ENCODE peak calls at places on chromosome 9, in seven cellular contexts. Z is amygdala, U is T-cell, Q is fibroblast of lung, J is T follicular helper cell, L is SHP77, X is T-helper 9 cell. C is an unnamed sample.

GRCh38 chr9:122091682-122092592 is 1.2 kb downstream of the TTLL11 start:
- DNase-seq in Q (no peak), U (no peak), X (no peak), L (no peak), Z (no peak), J (no peak), C (no peak)

GRCh38 chr9:83231039-83231438 is 168.1 kb upstream of the RASEF start:
- DNase-seq in X (no peak), Z (no peak), L (no peak), J (no peak), Q (no peak), U (no peak), C (no peak)

GRCh38 chr9:81174023-81174422 is 515.3 kb downstream of the TLE1 start:
- DNase-seq in X (no peak), U (no peak), Q (no peak), L (no peak), Z (no peak), J (no peak), C (no peak)

GRCh38 chr9:91422832-91423711 is 560 bp downstream of the NFIL3 start:
- DNase-seq in U (peak; percentile 31), X (peak; percentile 31), Z (peak; percentile 31), L (no peak), Q (peak; percentile 77), J (peak; percentile 36), C (peak; percentile 45)

GRCh38 chr9:133963166-133963565 is 29.0 kb downstream of the VAV2 start:
- DNase-seq in U (no peak), X (no peak), J (no peak), Z (no peak), L (no peak), Q (no peak), C (no peak)

GRCh38 chr9:71349218-71349617 is 227.8 kb upstream of the TRPM3 start:
- DNase-seq in L (no peak), U (no peak), Q (peak; percentile 80), X (no peak), Z (no peak), J (no peak), C (no peak)

GRCh38 chr9:125361837-125362531 is 100.4 kb downstream of the GAPVD1 start:
- DNase-seq in Z (no peak), X (no peak), U (no peak), L (no peak), J (no peak), Q (no peak), C (no peak)

GRCh38 chr9:92561374-92562329 is 25.9 kb upstream of the ECM2 start:
- DNase-seq in Z (no peak), J (no peak), Q (peak; percentile 85), U (no peak), L (no peak), X (no peak), C (no peak)

GRCh38 chr9:126829035-126829434 is 24.2 kb downstream of the ZBTB43 start:
- DNase-seq in U (no peak), Q (no peak), Z (no peak), J (no peak), X (no peak), L (no peak), C (no peak)

GRCh38 chr9:2465921-2466460 is 155.6 kb upstream of the VLDLR start:
- DNase-seq in Z (no peak), U (no peak), X (no peak), L (peak; percentile 25), J (no peak), Q (no peak), C (no peak)

GRCh38 chr9:103037508-103038477 is 42.7 kb downstream of the CYLC2 start:
- DNase-seq in Q (peak; percentile 11), X (no peak), Z (no peak), U (no peak), J (no peak), L (no peak), C (no peak)

GRCh38 chr9:98256632-98257218 is 1.3 kb upstream of the TBC1D2 start:
- DNase-seq in J (peak; percentile 16), Q (no peak), L (peak; percentile 30), Z (no peak), X (peak; percentile 11), U (peak; percentile 22), C (no peak)

GRCh38 chr9:96038271-96038670 is 162.8 kb downstream of the ERCC6L2 start:
- DNase-seq in L (no peak), J (no peak), X (no peak), Q (no peak), U (no peak), Z (no peak), C (no peak)

GRCh38 chr9:122860319-122861142 is 32.1 kb upstream of the PDCL start:
- DNase-seq in U (no peak), Q (peak; percentile 15), J (no peak), L (no peak), Z (no peak), X (no peak), C (no peak)

GRCh38 chr9:23123048-23123632 is 676.5 kb downstream of the DMRTA1 start:
- DNase-seq in X (no peak), Z (peak; percentile 1), L (no peak), U (no peak), J (no peak), Q (peak; percentile 33), C (no peak)

GRCh38 chr9:111038336-111039202 is at the start of gene LPAR1:
- DNase-seq in Q (peak; percentile 65), J (no peak), Z (peak; percentile 61), L (no peak), U (no peak), X (no peak), C (no peak)

GRCh38 chr9:4077499-4078102 is 222.3 kb downstream of the GLIS3 start:
- DNase-seq in J (peak; percentile 2), Q (peak; percentile 76), U (no peak), X (peak; percentile 6), Z (no peak), L (no peak), C (no peak)

GRCh38 chr9:76759726-76760125 is 4.5 kb upstream of the PCA3 start:
- DNase-seq in J (no peak), L (peak; percentile 30), Q (no peak), U (no peak), Z (no peak), X (no peak), C (no peak)

GRCh38 chr9:121499427-121500164 is at the start of gene GGTA1:
- DNase-seq in J (no peak), Z (peak; percentile 20), L (no peak), U (no peak), Q (peak; percentile 61), X (no peak), C (no peak)

GRCh38 chr9:89676281-89676680 is 71.5 kb downstream of the GADD45G start:
- DNase-seq in U (no peak), X (no peak), Q (no peak), Z (no peak), L (peak; percentile 96), J (no peak), C (no peak)

GRCh38 chr9:113620377-113621161 is 157.0 kb downstream of the RGS3 start:
- DNase-seq in Z (no peak), J (no peak), U (no peak), Q (peak; percentile 96), X (no peak), L (no peak), C (no peak)

GRCh38 chr9:133575673-133576590 is 33.3 kb downstream of the FAM163B start:
- DNase-seq in L (no peak), U (no peak), Z (no peak), Q (no peak), X (no peak), J (no peak), C (no peak)

GRCh38 chr9:92774274-92774673 is 9.6 kb upstream of the BICD2 start:
- DNase-seq in J (no peak), Z (no peak), X (no peak), Q (peak; percentile 98), U (no peak), L (no peak), C (no peak)

GRCh38 chr9:37617837-37618236 is 25.4 kb upstream of the TOMM5 start:
- DNase-seq in Z (no peak), L (no peak), U (no peak), X (no peak), Q (peak; percentile 49), J (no peak), C (no peak)

GRCh38 chr9:96853711-96854072 is 622 bp downstream of the ZNF782 start:
- DNase-seq in Q (peak; percentile 8), L (no peak), J (no peak), Z (no peak), U (no peak), X (no peak), C (no peak)

GRCh38 chr9:106019702-106020101 is 325.4 kb downstream of the TMEM38B start:
- DNase-seq in Q (no peak), Z (no peak), L (no peak), U (no peak), J (no peak), X (no peak), C (no peak)

GRCh38 chr9:33138768-33139167 is 28.4 kb downstream of the B4GALT1 start:
- DNase-seq in X (no peak), L (no peak), U (no peak), Z (no peak), J (no peak), Q (no peak), C (no peak)

GRCh38 chr9:127283917-127284316 is 19.3 kb downstream of the GARNL3 start:
- DNase-seq in Z (no peak), U (peak; percentile 0), Q (peak; percentile 29), L (no peak), X (no peak), J (peak; percentile 2), C (peak; percentile 8)

GRCh38 chr9:137198051-137198747 is 2.3 kb downstream of the TPRN start:
- DNase-seq in L (no peak), Q (no peak), U (no peak), J (no peak), X (no peak), Z (no peak), C (no peak)

GRCh38 chr9:95920024-95920423 is 44.5 kb downstream of the ERCC6L2 start:
- DNase-seq in L (no peak), Z (no peak), X (no peak), U (no peak), J (no peak), Q (no peak), C (no peak)

GRCh38 chr9:37332581-37332980 is 89.9 kb upstream of the GRHPR start:
- DNase-seq in Q (no peak), Z (no peak), X (no peak), J (no peak), U (no peak), L (no peak), C (no peak)

GRCh38 chr9:74331607-74332006 is 165.5 kb upstream of the RORB start:
- DNase-seq in J (no peak), U (no peak), L (no peak), Q (no peak), X (no peak), Z (no peak), C (no peak)

GRCh38 chr9:82526629-82527028 is 536.3 kb downstream of the RASEF start:
- DNase-seq in J (no peak), U (no peak), L (no peak), X (no peak), Z (no peak), Q (no peak), C (no peak)

GRCh38 chr9:93576296-93577044 is at the start of gene PHF2:
- DNase-seq in L (no peak), U (no peak), X (peak; percentile 20), Q (no peak), Z (no peak), J (no peak), C (no peak)

GRCh38 chr9:96660693-96661248 is 5.7 kb upstream of the PRXL2C start:
- DNase-seq in U (no peak), J (no peak), X (no peak), Q (no peak), Z (no peak), L (no peak), C (no peak)

GRCh38 chr9:72557549-72557948 is 36.1 kb downstream of the TMC1 start:
- DNase-seq in X (no peak), Z (no peak), Q (peak; percentile 94), J (no peak), U (no peak), L (no peak), C (no peak)

GRCh38 chr9:105232207-105232606 is 12.2 kb upstream of the SLC44A1 start:
- DNase-seq in X (no peak), J (no peak), Q (peak; percentile 18), L (no peak), U (no peak), Z (no peak), C (no peak)

GRCh38 chr9:7192266-7192665 is 434.5 kb downstream of the KDM4C start:
- DNase-seq in Z (no peak), Q (no peak), U (no peak), X (no peak), L (no peak), J (no peak), C (no peak)

C was measured in CD8-positive, alpha-beta memory T cell.